ENCODE peak calls at places on chromosomes 6 and 20, in ten cellular contexts. Y is stimulated activated CD4-positive, alpha-beta T cell treated with anti-CD3 and anti-CD28 coated beads, Interleukin-12 subunit alpha, Interleukin-12 subunit beta, amount 100 ng/mL, for 48 hours; Z is EL; K is omental fat pad; W is GM12892; C is midbrain; J is activated naive CD8-positive, alpha-beta T cell treated with anti-CD3 and anti-CD28 coated beads, Interleukin-2, amount 10 ng/mL, durations not matched to agents 7 days and 5 days; B is fibroblast of mammary gland; V is activated CD4-positive, alpha-beta T cell treated with anti-CD3 and anti-CD28 coated beads, Interleukin-2, amount 50 U/mL, for 1 hour; D is aorta. X is an unnamed sample.

GRCh38 chr20:44449864-44450263 is 25.8 kb upstream of the TTPAL start:
- DNase-seq in J (no peak), W (no peak), B (no peak), Z (no peak), V (no peak), D (no peak), Y (no peak), K (no peak), C (no peak), X (no peak)

GRCh38 chr6:54864272-54864671 is 17.7 kb downstream of the FAM83B start:
- DNase-seq in C (no peak), Y (no peak), Z (no peak), D (no peak), W (no peak), V (no peak), K (no peak), J (no peak), B (no peak), X (no peak)

GRCh38 chr6:53032853-53033252 is 32.4 kb upstream of the FBXO9 start:
- DNase-seq in K (no peak), Y (no peak), B (peak), V (no peak), D (no peak), C (peak), W (no peak), Z (peak), J (no peak), X (no peak)

GRCh38 chr6:159844737-159845645 is 44.9 kb downstream of the PNLDC1 start:
- DNase-seq in Y (no peak), D (no peak), C (no peak), Z (no peak), J (no peak), V (no peak), W (no peak), B (no peak), K (no peak), X (no peak)

GRCh38 chr20:47878601-47879004 is 93.3 kb upstream of the SULF2 start:
- DNase-seq in V (no peak), J (no peak), D (no peak), C (no peak), W (no peak), Z (peak), K (no peak), B (no peak), Y (no peak), X (no peak)

GRCh38 chr6:139538366-139538765 is 163.9 kb upstream of the CITED2 start:
- DNase-seq in Y (no peak), D (no peak), K (no peak), Z (no peak), J (no peak), V (no peak), C (no peak), B (no peak), W (no peak), X (no peak)

GRCh38 chr20:42484335-42484734 is 705.4 kb downstream of the PTPRT start:
- DNase-seq in Y (no peak), J (no peak), V (no peak), Z (no peak), C (no peak), W (no peak), D (no peak), K (no peak), B (peak), X (no peak)

GRCh38 chr20:62069741-62070216 is 4.1 kb upstream of the TAF4 start:
- DNase-seq in W (no peak), B (peak), J (no peak), D (no peak), V (no peak), Y (no peak), C (no peak), K (no peak), Z (peak), X (no peak)

GRCh38 chr20:32975698-32976674 is 28.2 kb downstream of the SUN5 start:
- DNase-seq in C (no peak), K (no peak), Z (no peak), V (no peak), Y (no peak), B (no peak), W (no peak), J (no peak), D (no peak), X (no peak)

GRCh38 chr20:38196592-38196991 is 31.5 kb upstream of the TGM2 start:
- DNase-seq in W (no peak), V (no peak), Z (peak), Y (no peak), D (peak), B (peak), K (peak), J (peak), C (no peak), X (peak)